ENCODE peak calls at places on chromosomes 5 and 9, in six cellular contexts. G is fibroblast of mammary gland, I is OCI-LY7, J is lower leg skin, N is heart right ventricle, H is AG09309. S is an unnamed sample.

GRCh38 chr5:14265574-14265973 is 122.4 kb downstream of the TRIO start:
- DNase-seq in G (peak), I (no peak), J (no peak), N (no peak), H (peak), S (peak)

GRCh38 chr9:89463986-89464901 is 33.7 kb downstream of the SEMA4D start:
- DNase-seq in G (no peak), I (peak), J (peak), N (no peak), H (no peak), S (peak)

GRCh38 chr9:5708414-5708813 is 79.5 kb downstream of the RIC1 start:
- DNase-seq in G (peak), I (peak), J (no peak), N (no peak), H (no peak), S (no peak)

GRCh38 chr5:115629903-115630302 is 4.1 kb upstream of the TMED7 start:
- DNase-seq in G (no peak), I (no peak), J (no peak), N (no peak), H (no peak), S (no peak)

GRCh38 chr5:33936004-33936380 is 194 bp upstream of the RXFP3 start:
- DNase-seq in G (peak), I (no peak), J (peak), N (peak), H (no peak), S (peak)

GRCh38 chr5:74625742-74626241 is 14.7 kb downstream of the ENC1 start:
- DNase-seq in G (peak), I (peak), J (no peak), N (no peak), H (no peak), S (no peak)

GRCh38 chr5:134111741-134112647 is 2.5 kb upstream of the TCF7 start:
- DNase-seq in G (peak), I (no peak), J (no peak), N (no peak), H (no peak), S (peak)

GRCh38 chr5:119578937-119579336 is 50.4 kb upstream of the FAM170A start:
- DNase-seq in G (peak), I (peak), J (no peak), N (no peak), H (no peak), S (no peak)

GRCh38 chr5:150585781-150586461 is 54.5 kb upstream of the SYNPO start:
- DNase-seq in G (no peak), I (no peak), J (no peak), N (no peak), H (no peak), S (no peak)

GRCh38 chr5:139808481-139809330 is 13.1 kb downstream of the PSD2 start:
- DNase-seq in G (peak), I (peak), J (no peak), N (peak), H (no peak), S (peak)

GRCh38 chr9:116234091-116234490 is 80.5 kb downstream of the PAPPA start:
- DNase-seq in G (peak), I (no peak), J (no peak), N (no peak), H (peak), S (peak)

GRCh38 chr9:133934512-133935221 is 57.5 kb downstream of the VAV2 start:
- DNase-seq in G (peak), I (no peak), J (no peak), N (peak), H (no peak), S (peak)

GRCh38 chr9:112586600-112587155 is 100.1 kb downstream of the KIAA1958 start:
- DNase-seq in G (peak), I (no peak), J (no peak), N (no peak), H (no peak), S (peak)

DNA sequence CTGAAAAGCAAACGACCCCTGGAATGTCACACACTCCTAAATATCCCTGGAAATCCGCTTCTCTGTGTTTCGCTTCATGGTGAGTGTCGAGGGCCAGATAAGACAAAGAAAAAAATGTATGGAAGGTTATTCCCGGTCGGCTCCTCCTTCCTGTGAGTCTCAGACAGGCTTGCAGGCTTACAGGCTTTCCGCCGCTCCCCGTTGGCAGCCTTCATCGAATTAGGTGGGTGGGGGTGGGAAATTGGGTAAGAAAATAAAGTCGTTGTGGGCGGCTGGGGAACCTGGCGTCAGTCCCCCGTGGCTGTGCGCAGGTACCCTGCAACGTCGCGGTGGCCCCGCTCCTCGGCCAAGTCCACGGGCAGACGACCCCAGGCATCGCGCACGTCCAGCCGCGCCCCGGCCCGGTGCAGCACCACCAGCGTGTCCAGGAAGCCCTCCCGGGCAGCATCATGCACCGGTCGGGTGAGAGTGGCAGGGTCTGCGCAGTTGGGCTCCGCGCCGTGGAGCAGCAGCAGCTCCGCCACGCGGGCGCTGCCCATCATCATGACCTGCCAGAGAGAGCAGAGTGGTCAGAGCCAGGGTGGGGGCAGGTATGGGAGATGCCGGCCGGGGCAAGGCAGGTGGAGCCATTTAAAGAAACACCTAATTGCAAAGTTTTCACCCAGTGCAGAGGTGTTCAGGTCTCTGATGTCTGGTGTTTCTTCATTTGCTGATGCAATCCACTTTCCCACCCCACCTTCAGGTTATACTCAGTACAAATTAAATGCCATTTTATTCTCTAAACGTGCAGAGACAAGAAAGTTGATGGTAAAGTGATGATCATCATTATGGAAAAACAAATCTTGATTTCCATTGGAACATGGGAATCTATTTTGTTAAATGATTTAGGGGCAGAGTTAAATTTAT is 3.2 kb downstream of the CDKN2B start:
- DNase-seq in G (no peak), I (peak), J (no peak), N (no peak), H (no peak), S (no peak)
- H3K4me3 ChIP-seq in G (peak), I (peak), J (no peak), N (no peak), H (no peak), S (peak)

DNA sequence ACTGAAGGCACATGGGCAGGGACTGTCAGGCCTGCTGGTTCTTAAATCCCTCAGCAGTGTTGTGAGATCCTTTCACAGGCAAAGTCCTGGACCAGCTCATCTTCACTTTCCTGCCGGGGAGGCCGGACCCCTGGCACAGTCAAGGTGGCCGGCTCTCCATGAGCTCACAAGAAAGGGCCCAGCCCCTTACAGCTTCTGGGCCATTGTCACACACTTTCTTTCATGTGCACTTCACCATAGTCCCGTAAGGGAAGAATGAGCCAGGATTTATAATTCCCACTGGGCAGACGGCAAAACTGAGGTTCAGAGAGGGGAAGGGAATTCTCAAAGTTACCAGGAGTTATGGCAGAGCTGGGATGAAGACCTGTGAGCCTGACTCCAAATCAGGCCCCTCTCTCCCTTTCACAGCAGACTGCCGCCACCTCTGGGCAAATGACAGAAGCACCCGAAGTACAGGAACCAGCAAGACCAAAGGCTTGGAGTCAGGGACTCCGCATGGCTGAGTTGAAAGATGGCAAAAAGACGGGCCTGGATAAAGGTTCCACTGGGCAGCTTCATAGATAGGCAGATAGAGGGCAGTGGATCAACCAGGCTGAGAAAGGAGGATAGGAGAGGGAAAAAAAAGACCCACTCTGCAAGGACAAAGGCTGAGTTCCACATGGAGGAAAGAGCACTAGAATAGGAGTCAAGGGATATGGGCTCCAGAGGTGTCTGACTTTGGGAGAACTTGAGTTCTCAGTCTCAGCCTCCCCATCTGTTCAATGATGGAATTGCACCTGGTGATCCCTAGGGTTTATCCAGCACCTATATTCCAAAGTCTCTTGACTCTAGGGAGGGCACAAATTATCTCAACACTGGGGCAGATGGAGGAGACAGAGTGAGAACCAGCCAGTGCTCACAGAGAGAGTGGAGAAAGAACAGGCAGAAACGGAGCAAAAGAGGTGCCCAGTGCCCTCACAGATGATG is 128.7 kb downstream of the PAX5 start:
- DNase-seq in G (no peak), I (no peak), J (peak), N (no peak), H (no peak), S (no peak)
- TF ChIP-seq CTCF in G (no peak), I (peak), J (no peak), N (no peak), H (no peak), S (no peak)

DNA sequence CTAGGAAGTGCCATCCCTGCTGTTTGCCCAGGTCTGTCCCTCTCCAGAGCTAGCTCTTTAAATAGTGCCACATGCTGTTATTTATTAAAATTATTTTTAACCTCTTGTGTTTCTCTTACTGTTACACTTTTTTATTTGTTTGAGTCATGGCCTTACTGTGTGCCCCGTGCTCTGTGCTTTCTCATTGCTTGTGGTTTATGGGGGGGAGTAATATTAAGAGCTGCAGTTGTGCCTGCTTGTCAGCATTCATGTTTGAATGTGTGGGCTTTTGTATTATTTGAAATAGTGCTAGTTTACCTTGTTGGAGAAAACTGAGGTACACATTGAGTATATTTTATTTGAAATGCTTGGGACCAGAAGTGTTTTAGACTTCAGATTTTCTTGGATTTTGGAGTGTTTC is 65.5 kb downstream of the ICE1 start:
- DNase-seq in G (peak), I (no peak), J (no peak), N (no peak), H (no peak), S (no peak)
- H3K4me3 ChIP-seq in G (no peak), I (no peak), J (no peak), N (no peak), H (no peak), S (no peak)

GRCh38 chr9:73667749-73668148 is 516.1 kb downstream of the ANXA1 start:
- DNase-seq in G (peak), I (no peak), J (no peak), N (no peak), H (no peak), S (no peak)
- TF ChIP-seq CTCF in G (peak), I (no peak), J (no peak), N (no peak), H (no peak), S (no peak)

DNA sequence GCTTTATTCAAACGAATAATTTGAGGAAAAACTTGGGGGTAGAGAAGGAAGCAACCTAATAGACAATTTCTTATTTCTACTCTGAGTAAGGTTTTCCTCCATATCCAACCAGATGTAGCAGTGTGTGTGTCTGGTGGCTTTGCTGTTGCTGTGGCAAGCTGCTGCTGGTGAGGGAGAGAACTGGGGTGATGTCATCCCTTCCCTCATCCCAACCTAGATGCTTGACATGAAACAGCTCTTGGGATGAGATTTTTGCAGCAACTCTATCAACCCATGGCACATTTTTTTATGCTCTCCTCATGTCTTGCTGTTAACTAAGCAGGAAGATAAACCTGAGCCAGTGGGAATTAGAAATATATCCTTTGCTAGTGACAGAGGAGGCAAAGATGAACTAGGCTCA is 135.8 kb downstream of the PCSK1 start:
- DNase-seq in G (peak), I (no peak), J (no peak), N (peak), H (peak), S (no peak)
- H3K4me3 ChIP-seq in G (no peak), I (no peak), J (no peak), N (no peak), H (no peak), S (no peak)

DNA sequence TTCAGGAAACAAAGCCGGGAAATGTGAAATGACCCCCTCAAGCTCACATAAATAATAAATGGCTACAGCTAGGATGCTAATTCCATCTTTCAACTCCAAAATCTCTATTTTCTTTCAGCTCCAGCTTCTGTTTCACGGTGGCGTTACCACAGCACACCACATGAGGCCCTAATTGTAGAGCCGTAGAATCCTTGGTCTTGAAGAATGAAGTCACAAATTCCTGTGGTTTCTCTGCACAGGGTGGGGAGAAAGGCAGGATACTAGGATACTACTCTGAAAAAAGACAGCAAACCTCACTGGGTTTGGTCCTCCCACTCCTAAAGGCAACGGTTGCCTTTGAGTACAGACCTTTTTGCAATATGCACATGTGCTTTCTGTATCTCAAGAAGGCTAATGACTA is 13.9 kb upstream of the RARS1 start:
- DNase-seq in G (peak), I (no peak), J (no peak), N (no peak), H (peak), S (peak)
- TF ChIP-seq CTCF in G (peak), I (no peak), J (no peak), N (no peak), H (peak), S (peak)